ENCODE peak calls at places on chromosomes 11 and 22, in nine cellular contexts. One of them, this sample, is unnamed.

GRCh38 chr11:117961896-117962295 is 24.3 kb upstream of the IL10RA start:
- DNase-seq in activated CD4-positive, alpha-beta T cell treated with anti-CD3 and anti-CD28 coated beads, Interleukin-2, amount 10 ng/mL, durations not matched to agents 7 days and 5 days: no peak
- DNase-seq in NCI-H2171 treated with DMSO at 0.1 percent for 48 hours: no peak
- DNase-seq in stimulated activated CD4-positive, alpha-beta T cell treated with anti-CD3 and anti-CD28 coated beads, Interleukin-12 subunit alpha, Interleukin-12 subunit beta, amount 100 ng/mL, for 4 hours: no peak
- DNase-seq in cardiac fibroblast: no peak
- DNase-seq in NCI-H187: no peak
- DNase-seq in iPS DF 19.7: no peak
- DNase-seq in HTR-8/SVneo: no peak
- DNase-seq in naive thymus-derived CD8-positive, alpha-beta T cell: no peak
- DNase-seq in this sample: no peak

GRCh38 chr11:487571-488021 is 19.4 kb downstream of the RNH1 start:
- DNase-seq in activated CD4-positive, alpha-beta T cell treated with anti-CD3 and anti-CD28 coated beads, Interleukin-2, amount 10 ng/mL, durations not matched to agents 7 days and 5 days: no peak
- DNase-seq in NCI-H2171 treated with DMSO at 0.1 percent for 48 hours: no peak
- DNase-seq in stimulated activated CD4-positive, alpha-beta T cell treated with anti-CD3 and anti-CD28 coated beads, Interleukin-12 subunit alpha, Interleukin-12 subunit beta, amount 100 ng/mL, for 4 hours: no peak
- DNase-seq in cardiac fibroblast: no peak
- DNase-seq in NCI-H187: no peak
- DNase-seq in iPS DF 19.7: no peak
- DNase-seq in HTR-8/SVneo: no peak
- DNase-seq in naive thymus-derived CD8-positive, alpha-beta T cell: no peak
- DNase-seq in this sample: no peak

GRCh38 chr22:26322179-26322905 is 106.7 kb upstream of the ASPHD2 start:
- DNase-seq in activated CD4-positive, alpha-beta T cell treated with anti-CD3 and anti-CD28 coated beads, Interleukin-2, amount 10 ng/mL, durations not matched to agents 7 days and 5 days: no peak
- DNase-seq in NCI-H2171 treated with DMSO at 0.1 percent for 48 hours: no peak
- DNase-seq in stimulated activated CD4-positive, alpha-beta T cell treated with anti-CD3 and anti-CD28 coated beads, Interleukin-12 subunit alpha, Interleukin-12 subunit beta, amount 100 ng/mL, for 4 hours: no peak
- DNase-seq in cardiac fibroblast: peak
- DNase-seq in NCI-H187: no peak
- DNase-seq in iPS DF 19.7: no peak
- DNase-seq in HTR-8/SVneo: peak
- DNase-seq in naive thymus-derived CD8-positive, alpha-beta T cell: no peak
- DNase-seq in this sample: peak

GRCh38 chr22:39996732-39997131 is 2.0 kb downstream of the FAM83F start:
- DNase-seq in activated CD4-positive, alpha-beta T cell treated with anti-CD3 and anti-CD28 coated beads, Interleukin-2, amount 10 ng/mL, durations not matched to agents 7 days and 5 days: no peak
- DNase-seq in NCI-H2171 treated with DMSO at 0.1 percent for 48 hours: no peak
- DNase-seq in stimulated activated CD4-positive, alpha-beta T cell treated with anti-CD3 and anti-CD28 coated beads, Interleukin-12 subunit alpha, Interleukin-12 subunit beta, amount 100 ng/mL, for 4 hours: no peak
- DNase-seq in cardiac fibroblast: no peak
- DNase-seq in NCI-H187: no peak
- DNase-seq in iPS DF 19.7: no peak
- DNase-seq in HTR-8/SVneo: no peak
- DNase-seq in naive thymus-derived CD8-positive, alpha-beta T cell: no peak
- DNase-seq in this sample: peak

GRCh38 chr11:79579063-79579462 is 138.2 kb upstream of the TENM4 start:
- DNase-seq in activated CD4-positive, alpha-beta T cell treated with anti-CD3 and anti-CD28 coated beads, Interleukin-2, amount 10 ng/mL, durations not matched to agents 7 days and 5 days: no peak
- DNase-seq in NCI-H2171 treated with DMSO at 0.1 percent for 48 hours: peak
- DNase-seq in stimulated activated CD4-positive, alpha-beta T cell treated with anti-CD3 and anti-CD28 coated beads, Interleukin-12 subunit alpha, Interleukin-12 subunit beta, amount 100 ng/mL, for 4 hours: no peak
- DNase-seq in cardiac fibroblast: no peak
- DNase-seq in NCI-H187: no peak
- DNase-seq in iPS DF 19.7: no peak
- DNase-seq in HTR-8/SVneo: no peak
- DNase-seq in naive thymus-derived CD8-positive, alpha-beta T cell: no peak
- DNase-seq in this sample: no peak

GRCh38 chr22:38172489-38173155 is 9.0 kb downstream of the PLA2G6 start:
- DNase-seq in activated CD4-positive, alpha-beta T cell treated with anti-CD3 and anti-CD28 coated beads, Interleukin-2, amount 10 ng/mL, durations not matched to agents 7 days and 5 days: no peak
- DNase-seq in NCI-H2171 treated with DMSO at 0.1 percent for 48 hours: no peak
- DNase-seq in stimulated activated CD4-positive, alpha-beta T cell treated with anti-CD3 and anti-CD28 coated beads, Interleukin-12 subunit alpha, Interleukin-12 subunit beta, amount 100 ng/mL, for 4 hours: no peak
- DNase-seq in cardiac fibroblast: peak
- DNase-seq in NCI-H187: no peak
- DNase-seq in iPS DF 19.7: no peak
- DNase-seq in HTR-8/SVneo: no peak
- DNase-seq in naive thymus-derived CD8-positive, alpha-beta T cell: peak
- DNase-seq in this sample: peak

GRCh38 chr22:44601725-44602124 is 100.3 kb upstream of the PRR5 start:
- DNase-seq in activated CD4-positive, alpha-beta T cell treated with anti-CD3 and anti-CD28 coated beads, Interleukin-2, amount 10 ng/mL, durations not matched to agents 7 days and 5 days: no peak
- DNase-seq in NCI-H2171 treated with DMSO at 0.1 percent for 48 hours: no peak
- DNase-seq in stimulated activated CD4-positive, alpha-beta T cell treated with anti-CD3 and anti-CD28 coated beads, Interleukin-12 subunit alpha, Interleukin-12 subunit beta, amount 100 ng/mL, for 4 hours: no peak
- DNase-seq in cardiac fibroblast: no peak
- DNase-seq in NCI-H187: no peak
- DNase-seq in iPS DF 19.7: no peak
- DNase-seq in HTR-8/SVneo: no peak
- DNase-seq in naive thymus-derived CD8-positive, alpha-beta T cell: no peak
- DNase-seq in this sample: no peak

GRCh38 chr22:46931414-46931813 is 169.0 kb downstream of the TBC1D22A start:
- DNase-seq in activated CD4-positive, alpha-beta T cell treated with anti-CD3 and anti-CD28 coated beads, Interleukin-2, amount 10 ng/mL, durations not matched to agents 7 days and 5 days: no peak
- DNase-seq in NCI-H2171 treated with DMSO at 0.1 percent for 48 hours: no peak
- DNase-seq in stimulated activated CD4-positive, alpha-beta T cell treated with anti-CD3 and anti-CD28 coated beads, Interleukin-12 subunit alpha, Interleukin-12 subunit beta, amount 100 ng/mL, for 4 hours: no peak
- DNase-seq in cardiac fibroblast: peak
- DNase-seq in NCI-H187: no peak
- DNase-seq in iPS DF 19.7: no peak
- DNase-seq in HTR-8/SVneo: peak
- DNase-seq in naive thymus-derived CD8-positive, alpha-beta T cell: no peak
- DNase-seq in this sample: no peak

GRCh38 chr11:77968337-77968736 is 26.1 kb downstream of the INTS4 start:
- DNase-seq in activated CD4-positive, alpha-beta T cell treated with anti-CD3 and anti-CD28 coated beads, Interleukin-2, amount 10 ng/mL, durations not matched to agents 7 days and 5 days: no peak
- DNase-seq in NCI-H2171 treated with DMSO at 0.1 percent for 48 hours: no peak
- DNase-seq in stimulated activated CD4-positive, alpha-beta T cell treated with anti-CD3 and anti-CD28 coated beads, Interleukin-12 subunit alpha, Interleukin-12 subunit beta, amount 100 ng/mL, for 4 hours: no peak
- DNase-seq in cardiac fibroblast: no peak
- DNase-seq in NCI-H187: no peak
- DNase-seq in iPS DF 19.7: no peak
- DNase-seq in HTR-8/SVneo: no peak
- DNase-seq in naive thymus-derived CD8-positive, alpha-beta T cell: no peak
- DNase-seq in this sample: peak

GRCh38 chr22:33271390-33272161 is 213.4 kb upstream of the SYN3 start:
- DNase-seq in activated CD4-positive, alpha-beta T cell treated with anti-CD3 and anti-CD28 coated beads, Interleukin-2, amount 10 ng/mL, durations not matched to agents 7 days and 5 days: no peak
- DNase-seq in NCI-H2171 treated with DMSO at 0.1 percent for 48 hours: peak
- DNase-seq in stimulated activated CD4-positive, alpha-beta T cell treated with anti-CD3 and anti-CD28 coated beads, Interleukin-12 subunit alpha, Interleukin-12 subunit beta, amount 100 ng/mL, for 4 hours: no peak
- DNase-seq in cardiac fibroblast: peak
- DNase-seq in NCI-H187: no peak
- DNase-seq in iPS DF 19.7: no peak
- DNase-seq in HTR-8/SVneo: no peak
- DNase-seq in naive thymus-derived CD8-positive, alpha-beta T cell: no peak
- DNase-seq in this sample: no peak

GRCh38 chr11:27934830-27935145 is 173.2 kb downstream of the KIF18A start:
- DNase-seq in activated CD4-positive, alpha-beta T cell treated with anti-CD3 and anti-CD28 coated beads, Interleukin-2, amount 10 ng/mL, durations not matched to agents 7 days and 5 days: no peak
- DNase-seq in NCI-H2171 treated with DMSO at 0.1 percent for 48 hours: no peak
- DNase-seq in stimulated activated CD4-positive, alpha-beta T cell treated with anti-CD3 and anti-CD28 coated beads, Interleukin-12 subunit alpha, Interleukin-12 subunit beta, amount 100 ng/mL, for 4 hours: no peak
- DNase-seq in cardiac fibroblast: peak
- DNase-seq in NCI-H187: no peak
- DNase-seq in iPS DF 19.7: no peak
- DNase-seq in HTR-8/SVneo: peak
- DNase-seq in naive thymus-derived CD8-positive, alpha-beta T cell: no peak
- DNase-seq in this sample: no peak

GRCh38 chr11:27717801-27718229 is 17.6 kb upstream of the BDNF start:
- DNase-seq in activated CD4-positive, alpha-beta T cell treated with anti-CD3 and anti-CD28 coated beads, Interleukin-2, amount 10 ng/mL, durations not matched to agents 7 days and 5 days: no peak
- DNase-seq in NCI-H2171 treated with DMSO at 0.1 percent for 48 hours: no peak
- DNase-seq in stimulated activated CD4-positive, alpha-beta T cell treated with anti-CD3 and anti-CD28 coated beads, Interleukin-12 subunit alpha, Interleukin-12 subunit beta, amount 100 ng/mL, for 4 hours: no peak
- DNase-seq in cardiac fibroblast: no peak
- DNase-seq in NCI-H187: no peak
- DNase-seq in iPS DF 19.7: no peak
- DNase-seq in HTR-8/SVneo: no peak
- DNase-seq in naive thymus-derived CD8-positive, alpha-beta T cell: no peak
- DNase-seq in this sample: peak

GRCh38 chr11:8224161-8224591 is 39.5 kb downstream of the LMO1 start:
- DNase-seq in activated CD4-positive, alpha-beta T cell treated with anti-CD3 and anti-CD28 coated beads, Interleukin-2, amount 10 ng/mL, durations not matched to agents 7 days and 5 days: no peak
- DNase-seq in NCI-H2171 treated with DMSO at 0.1 percent for 48 hours: no peak
- DNase-seq in stimulated activated CD4-positive, alpha-beta T cell treated with anti-CD3 and anti-CD28 coated beads, Interleukin-12 subunit alpha, Interleukin-12 subunit beta, amount 100 ng/mL, for 4 hours: no peak
- DNase-seq in cardiac fibroblast: no peak
- DNase-seq in NCI-H187: no peak
- DNase-seq in iPS DF 19.7: no peak
- DNase-seq in HTR-8/SVneo: no peak
- DNase-seq in naive thymus-derived CD8-positive, alpha-beta T cell: no peak
- DNase-seq in this sample: no peak

GRCh38 chr11:106271686-106272085 is 194.2 kb downstream of the AASDHPPT start:
- DNase-seq in activated CD4-positive, alpha-beta T cell treated with anti-CD3 and anti-CD28 coated beads, Interleukin-2, amount 10 ng/mL, durations not matched to agents 7 days and 5 days: no peak
- DNase-seq in NCI-H2171 treated with DMSO at 0.1 percent for 48 hours: peak
- DNase-seq in stimulated activated CD4-positive, alpha-beta T cell treated with anti-CD3 and anti-CD28 coated beads, Interleukin-12 subunit alpha, Interleukin-12 subunit beta, amount 100 ng/mL, for 4 hours: no peak
- DNase-seq in cardiac fibroblast: no peak
- DNase-seq in NCI-H187: no peak
- DNase-seq in iPS DF 19.7: no peak
- DNase-seq in HTR-8/SVneo: no peak
- DNase-seq in naive thymus-derived CD8-positive, alpha-beta T cell: no peak
- DNase-seq in this sample: no peak